ENCODE peak calls at places on chromosome 18, in five cellular contexts. P is CD8-positive, alpha-beta T cell; S is endodermal cell; T is IMR-90; K is K562. R is an unnamed sample. For H3K4me1, the result is how much of the 10 kb centered on the place peaks cover.

GRCh38 chr18:55322176-55322735 is 265.7 kb downstream of the TCF4 start:
- DNase-seq in P (no peak), S (peak), T (peak), K (no peak), R (peak)

GRCh38 chr18:361941-362913 is 94.4 kb upstream of the THOC1 start:
- DNase-seq in P (no peak), S (no peak), T (peak), K (no peak), R (peak)

GRCh38 chr18:34740101-34740500 is 30.0 kb downstream of the DTNA start:
- DNase-seq in P (no peak), S (no peak), T (no peak), K (no peak), R (no peak)

GRCh38 chr18:30957086-30957485 is 85.5 kb downstream of the DSC3 start:
- DNase-seq in P (no peak), S (no peak), T (no peak), K (no peak), R (peak)

GRCh38 chr18:47254341-47254939 is 3.0 kb upstream of the SKOR2 start:
- DNase-seq in P (no peak), S (peak), T (peak), K (peak), R (peak)

GRCh38 chr18:13425357-13426095 is 207.0 kb downstream of the LDLRAD4 start:
- DNase-seq in P (no peak), S (no peak), T (no peak), K (no peak), R (no peak)

GRCh38 chr18:59787998-59788875 is 91.0 kb upstream of the CCBE1 start:
- DNase-seq in P (no peak), S (peak), T (peak), K (no peak), R (peak)

GRCh38 chr18:54777118-54777791 is 51.0 kb upstream of the RAB27B start:
- DNase-seq in P (no peak), S (no peak), T (no peak), K (no peak), R (peak)

GRCh38 chr18:58781627-58782194 is 83.0 kb upstream of the ZNF532 start:
- DNase-seq in P (peak), S (peak), T (peak), K (peak), R (peak)

GRCh38 chr18:54531402-54532065 is 59.5 kb upstream of the DYNAP start:
- DNase-seq in P (no peak), S (peak), T (no peak), K (no peak), R (no peak)

GRCh38 chr18:27763341-27763740 is 413.6 kb downstream of the CDH2 start:
- DNase-seq in P (no peak), S (no peak), T (no peak), K (no peak), R (no peak)

GRCh38 chr18:79926306-79926705 is 25.1 kb downstream of the SLC66A2 start:
- DNase-seq in P (no peak), S (peak), T (no peak), K (no peak), R (no peak)

GRCh38 chr18:41690332-41691110 is 264.5 kb upstream of the PIK3C3 start:
- DNase-seq in P (no peak), S (no peak), T (no peak), K (no peak), R (no peak)

GRCh38 chr18:73947180-73947989 is 200.2 kb downstream of the FBXO15 start:
- DNase-seq in P (no peak), S (no peak), T (peak), K (no peak), R (no peak)

GRCh38 chr18:48889115-48889941 is 61.4 kb downstream of the SMAD7 start:
- DNase-seq in P (no peak), S (peak), T (no peak), K (no peak), R (no peak)

GRCh38 chr18:68083131-68083530 is 566.6 kb upstream of the DSEL start:
- DNase-seq in P (no peak), S (no peak), T (peak), K (no peak), R (no peak)

GRCh38 chr18:36354989-36355388 is 57.5 kb downstream of the FHOD3 start:
- DNase-seq in P (no peak), S (no peak), T (peak), K (no peak), R (no peak)

GRCh38 chr18:53070706-53071105 is 730.7 kb downstream of the DCC start:
- DNase-seq in P (no peak), S (no peak), T (no peak), K (no peak), R (no peak)

GRCh38 chr18:58805482-58806187 is 59.0 kb upstream of the ZNF532 start:
- DNase-seq in P (no peak), S (no peak), T (no peak), K (no peak), R (no peak)

GRCh38 chr18:6992761-6993160 is 124.8 kb downstream of the LAMA1 start:
- DNase-seq in P (no peak), S (no peak), T (no peak), K (no peak), R (no peak)

GRCh38 chr18:73564073-73564472 is 583.6 kb downstream of the FBXO15 start:
- DNase-seq in P (no peak), S (no peak), T (peak), K (no peak), R (peak)

GRCh38 chr18:500230-500555 is 308 bp downstream of the COLEC12 start:
- DNase-seq in P (no peak), S (peak), T (no peak), K (no peak), R (no peak)

GRCh38 chr18:78977627-78978271 is 1.9 kb upstream of the SALL3 start:
- DNase-seq in P (no peak), S (peak), T (no peak), K (no peak), R (no peak)

GRCh38 chr18:74399225-74399887 is 57.8 kb downstream of the DIPK1C start:
- DNase-seq in P (no peak), S (no peak), T (no peak), K (no peak), R (no peak)

GRCh38 chr18:48827321-48828200 is 123.2 kb downstream of the SMAD7 start:
- DNase-seq in P (no peak), S (peak), T (peak), K (no peak), R (peak)

GRCh38 chr18:24499814-24500601 is 39.6 kb downstream of the HRH4 start:
- DNase-seq in P (no peak), S (no peak), T (peak), K (no peak), R (no peak)

GRCh38 chr18:45004531-45004930 is 323.8 kb downstream of the SETBP1 start:
- DNase-seq in P (no peak), S (no peak), T (peak), K (no peak), R (no peak)

GRCh38 chr18:48949051-48949605 is 1.6 kb downstream of the SMAD7 start:
- DNase-seq in P (peak), S (no peak), T (no peak), K (no peak), R (peak)

GRCh38 chr18:68454511-68455228 is 260.2 kb downstream of the TMX3 start:
- DNase-seq in P (no peak), S (no peak), T (peak), K (no peak), R (no peak)

GRCh38 chr18:79916128-79916494 is 35.3 kb downstream of the SLC66A2 start:
- DNase-seq in P (no peak), S (no peak), T (no peak), K (no peak), R (no peak)

GRCh38 chr18:29160123-29160522 is 983.2 kb upstream of the CDH2 start:
- DNase-seq in P (no peak), S (no peak), T (no peak), K (no peak), R (no peak)

GRCh38 chr18:48841381-48842258 is 109.1 kb downstream of the SMAD7 start:
- DNase-seq in P (no peak), S (no peak), T (peak), K (peak), R (no peak)

GRCh38 chr18:49850636-49851035 is 37.3 kb upstream of the ACAA2 start:
- DNase-seq in P (no peak), S (peak), T (no peak), K (no peak), R (no peak)

GRCh38 chr18:42429208-42429607 is 474.2 kb downstream of the PIK3C3 start:
- DNase-seq in P (no peak), S (no peak), T (no peak), K (no peak), R (no peak)

GRCh38 chr18:59748628-59749360 is 51.6 kb upstream of the CCBE1 start:
- DNase-seq in P (no peak), S (no peak), T (peak), K (no peak), R (no peak)

GRCh38 chr18:41829648-41830516 is 125.2 kb upstream of the PIK3C3 start:
- DNase-seq in P (no peak), S (no peak), T (no peak), K (no peak), R (no peak)

GRCh38 chr18:60935046-60935445 is 398.2 kb upstream of the CDH20 start:
- DNase-seq in P (no peak), S (no peak), T (no peak), K (no peak), R (no peak)

GRCh38 chr18:48949606-48950535 is 894 bp downstream of the SMAD7 start:
- DNase-seq in P (no peak), S (peak), T (peak), K (no peak), R (peak)

GRCh38 chr18:79682896-79683625 is 3.5 kb downstream of the CTDP1 start:
- DNase-seq in P (no peak), S (peak), T (no peak), K (no peak), R (no peak)

GRCh38 chr18:63253428-63254372 is 65.9 kb downstream of the BCL2 start:
- DNase-seq in P (no peak), S (no peak), T (peak), K (no peak), R (peak)
- H3K4me3 ChIP-seq in P (no peak), S (no peak), T (no peak), K (no peak), R (no peak)

GRCh38 chr18:61995547-61996062 is 102.8 kb upstream of the RNF152 start:
- DNase-seq in P (no peak), S (no peak), T (no peak), K (no peak), R (no peak)
- H3K4me1 ChIP-seq in P (under half), S (under half), T (under half), K (under half), R (half or more)

GRCh38 chr18:32042337-32042736 is 23.7 kb downstream of the RNF125 start:
- DNase-seq in P (no peak), S (no peak), T (no peak), K (no peak), R (no peak)
- H3K27ac ChIP-seq in P (no peak), S (no peak), T (no peak), K (no peak), R (no peak)

DNA sequence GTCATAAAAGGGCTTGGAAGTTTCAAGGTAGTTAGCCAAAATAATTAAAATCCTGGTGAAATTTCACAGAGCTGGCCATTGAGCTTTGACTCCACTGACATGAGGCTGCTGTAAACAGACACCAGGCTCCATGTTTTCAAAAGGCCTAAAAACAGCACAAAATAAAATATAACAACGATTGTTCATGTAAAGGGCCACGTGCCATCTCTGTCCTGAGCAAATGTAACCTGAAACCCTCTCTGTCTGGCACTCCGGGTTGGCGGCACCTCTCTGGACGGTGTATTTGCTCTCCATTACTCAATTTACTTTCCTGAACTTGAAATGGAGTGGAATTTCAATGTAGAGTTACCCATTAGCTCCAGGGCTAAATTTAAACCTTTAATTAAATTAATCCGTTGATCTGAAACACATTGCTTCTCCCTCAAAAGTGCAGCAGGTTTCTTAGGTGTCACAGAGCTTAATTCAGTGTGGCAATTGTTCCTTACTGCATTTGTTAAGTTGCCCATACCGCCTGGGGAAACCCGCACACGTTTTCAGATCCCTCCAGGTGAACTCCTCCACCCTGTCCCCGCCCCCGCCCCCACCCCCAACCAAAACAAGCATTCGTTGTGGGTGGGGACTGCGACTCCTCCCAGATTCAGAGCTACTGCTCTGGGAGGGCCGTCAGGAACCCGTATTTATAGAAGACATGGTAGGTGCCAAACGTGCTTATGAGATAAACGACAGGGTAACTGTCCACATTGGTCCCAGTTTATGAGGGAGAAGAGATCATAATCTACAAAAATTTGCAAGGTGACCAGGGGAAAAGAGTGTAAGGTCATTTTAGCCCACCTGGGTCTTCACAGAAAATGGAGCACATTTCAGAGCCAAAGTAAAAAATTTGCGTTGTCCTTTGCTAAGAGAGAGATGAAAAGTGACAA is 1.2 kb upstream of the CABLES1 start:
- DNase-seq in P (no peak), S (peak), T (no peak), K (peak), R (no peak)
- H3K4me3 ChIP-seq in P (no peak), S (peak), T (peak), K (no peak), R (no peak)

GRCh38 chr18:8602557-8602956 is 6.7 kb upstream of the RAB12 start:
- DNase-seq in P (no peak), S (no peak), T (no peak), K (no peak), R (no peak)
- H3K4me1 ChIP-seq in P (under half), S (under half), T (under half), K (under half), R (under half)

GRCh38 chr18:2326999-2327398 is 244.3 kb downstream of the METTL4 start:
- DNase-seq in P (no peak), S (no peak), T (no peak), K (no peak), R (no peak)
- H3K27ac ChIP-seq in P (no peak), S (no peak), T (no peak), K (no peak), R (no peak)